ENCODE peak calls at places on chromosomes 1 and 21, in eight cellular contexts. X, A, P, D, Z, Y, M and T are unnamed samples. For H3K4me1, the result is how much of the 10 kb centered on the place peaks cover.

GRCh38 chr1:174984952-174985351 is 14.8 kb upstream of the CACYBP start:
- DNase-seq in M (no peak), Z (no peak), P (no peak), Y (no peak), A (no peak), D (no peak), X (no peak), T (no peak)

GRCh38 chr1:109025691-109026090 is 16.2 kb downstream of the WDR47 start:
- DNase-seq in A (no peak), M (no peak), P (peak), Y (no peak), Z (no peak), X (no peak), D (no peak), T (no peak)

GRCh38 chr1:98903261-98903660 is 101.4 kb downstream of the PLPPR5 start:
- DNase-seq in M (no peak), Z (no peak), P (peak), Y (no peak), D (no peak), A (no peak), X (no peak), T (no peak)

GRCh38 chr1:25128168-25128621 is 104.1 kb downstream of the SYF2 start:
- DNase-seq in Y (no peak), D (no peak), X (no peak), Z (no peak), A (no peak), M (no peak), P (no peak), T (no peak)

GRCh38 chr1:151192047-151192446 is 2.0 kb upstream of the VPS72 start:
- DNase-seq in A (no peak), Z (no peak), X (no peak), D (no peak), Y (no peak), P (no peak), M (no peak), T (no peak)

GRCh38 chr1:110582378-110582777 is 23.8 kb downstream of the KCNA2 start:
- DNase-seq in P (no peak), M (no peak), X (no peak), D (no peak), Y (no peak), Z (no peak), A (no peak), T (peak)

GRCh38 chr1:174244017-174244416 is 84.7 kb downstream of the RABGAP1L start:
- DNase-seq in D (no peak), Z (no peak), A (no peak), Y (no peak), M (no peak), X (no peak), P (no peak), T (no peak)

GRCh38 chr21:45876381-45877159 is 105.0 kb upstream of the COL6A1 start:
- DNase-seq in P (no peak), Y (no peak), X (no peak), M (no peak), Z (no peak), A (no peak), D (peak), T (no peak)

GRCh38 chr1:154176341-154176740 is 15.6 kb downstream of the TPM3 start:
- DNase-seq in D (no peak), M (peak), A (no peak), X (no peak), Y (no peak), P (peak), Z (no peak), T (no peak)

GRCh38 chr1:3778590-3779264 is 6.2 kb downstream of the SMIM1 start:
- DNase-seq in D (no peak), A (no peak), X (no peak), Y (no peak), P (no peak), Z (no peak), M (no peak), T (no peak)

GRCh38 chr1:176555911-176556687 is 93.1 kb downstream of the PAPPA2 start:
- DNase-seq in A (no peak), D (no peak), X (no peak), P (no peak), Y (no peak), Z (no peak), M (no peak), T (no peak)

GRCh38 chr1:229848762-229849677 is 218.0 kb upstream of the GALNT2 start:
- DNase-seq in P (peak), A (peak), Y (peak), Z (peak), D (peak), X (peak), M (peak), T (peak)

GRCh38 chr1:77687519-77687906 is 5.1 kb upstream of the ZZZ3 start:
- DNase-seq in M (peak), A (no peak), Z (no peak), D (no peak), X (no peak), Y (peak), P (peak), T (no peak)

GRCh38 chr21:42631142-42631541 is 22.3 kb upstream of the PDE9A start:
- DNase-seq in X (no peak), P (no peak), M (no peak), A (no peak), D (no peak), Y (no peak), Z (no peak), T (no peak)

GRCh38 chr21:33640697-33641338 is 723 bp downstream of the CRYZL1 start:
- DNase-seq in D (peak), M (peak), A (peak), Y (peak), P (peak), Z (peak), X (no peak), T (peak)

GRCh38 chr1:205920159-205920558 is 23.1 kb downstream of the SLC26A9 start:
- DNase-seq in M (no peak), D (no peak), X (no peak), P (peak), A (no peak), Z (no peak), Y (no peak), T (no peak)

GRCh38 chr1:201999625-202000238 is 10.7 kb upstream of the ELF3 start:
- DNase-seq in A (peak), Y (peak), P (peak), X (no peak), Z (peak), M (peak), D (peak), T (peak)

GRCh38 chr1:27397106-27397505 is 4.7 kb downstream of the GPR3 start:
- DNase-seq in X (no peak), D (no peak), M (no peak), Y (peak), P (no peak), Z (no peak), A (no peak), T (no peak)

GRCh38 chr21:45070970-45071369 is 3.4 kb upstream of the ADARB1 start:
- DNase-seq in M (no peak), X (no peak), D (no peak), A (no peak), Z (no peak), P (no peak), Y (no peak), T (no peak)

DNA sequence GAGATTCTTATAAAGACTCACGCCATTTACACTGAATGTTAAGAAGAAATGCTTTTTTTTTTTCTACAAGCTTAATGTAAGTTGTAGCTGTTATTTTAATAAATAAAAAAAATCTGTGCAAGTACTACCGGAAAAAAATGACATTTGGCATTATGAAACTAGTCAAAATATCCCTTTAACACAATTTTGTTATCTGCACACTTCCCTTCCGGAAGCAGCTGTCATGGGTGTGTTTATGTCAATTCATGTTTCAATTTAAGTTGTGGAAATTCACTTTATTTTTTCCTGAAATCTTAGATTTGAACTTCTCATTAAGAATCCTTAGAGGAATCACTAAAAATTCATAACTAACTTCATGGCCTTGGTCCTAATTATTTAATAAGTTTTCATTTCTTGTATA is 308.1 kb downstream of the KCTD3 start:
- DNase-seq in A (no peak), X (no peak), Z (peak), P (no peak), D (no peak), Y (no peak), M (no peak), T (no peak)
- H3K4me1 ChIP-seq in A (under half), X (under half), Z (under half), P (under half), D (under half), Y (under half), M (under half), T (under half)

GRCh38 chr21:39004776-39005605 is 178.3 kb downstream of the PSMG1 start:
- DNase-seq in Y (no peak), A (peak), X (no peak), Z (no peak), M (peak), D (peak), P (peak), T (no peak)
- H2AFZ ChIP-seq in Y (no peak), A (peak), X (no peak), Z (no peak), M (no peak), D (no peak), P (no peak), T (no peak)

GRCh38 chr1:7113136-7113535 is 327.9 kb downstream of the CAMTA1 start:
- DNase-seq in Y (no peak), A (no peak), Z (no peak), D (no peak), M (no peak), P (no peak), X (no peak), T (no peak)
- H3K27ac ChIP-seq in Y (no peak), A (no peak), Z (no peak), D (no peak), M (no peak), P (no peak), X (no peak), T (no peak)

DNA sequence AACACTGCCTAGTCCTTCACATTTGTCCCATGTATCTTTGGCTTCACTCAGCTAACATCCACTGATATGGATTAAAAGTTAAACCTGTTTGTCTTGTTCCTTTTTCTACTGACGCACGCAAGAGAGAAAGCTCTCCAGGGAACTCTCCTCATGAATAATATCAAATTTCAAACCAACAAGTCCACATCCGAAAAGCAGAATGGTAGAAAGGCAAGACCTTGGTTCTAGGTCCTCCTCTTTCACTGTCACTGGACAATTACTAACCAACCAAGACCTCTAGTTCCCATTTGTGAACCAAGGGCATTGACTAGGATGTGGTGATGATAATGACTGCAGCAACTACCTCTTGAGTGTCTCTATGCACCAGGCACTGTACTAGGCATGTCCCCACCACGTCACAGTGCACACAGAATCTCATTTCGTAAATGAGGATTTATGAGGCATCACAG is 8.4 kb downstream of the PLPP3 start:
- DNase-seq in Z (no peak), D (no peak), Y (no peak), A (no peak), M (no peak), X (peak), P (no peak), T (no peak)
- H3K4me1 ChIP-seq in Z (under half), D (under half), Y (half or more), A (under half), M (half or more), X (half or more), P (under half), T (under half)

GRCh38 chr21:36388835-36389234 is 3.6 kb downstream of the CHAF1B start:
- DNase-seq in Z (no peak), Y (peak), M (peak), A (no peak), D (peak), P (peak), X (no peak), T (no peak)
- H2AFZ ChIP-seq in Z (no peak), Y (no peak), M (no peak), A (no peak), D (no peak), P (peak), X (no peak), T (no peak)

GRCh38 chr1:152325111-152325510 is at the start of gene FLG:
- DNase-seq in D (no peak), X (no peak), M (no peak), Y (no peak), A (no peak), Z (no peak), P (no peak), T (no peak)

DNA sequence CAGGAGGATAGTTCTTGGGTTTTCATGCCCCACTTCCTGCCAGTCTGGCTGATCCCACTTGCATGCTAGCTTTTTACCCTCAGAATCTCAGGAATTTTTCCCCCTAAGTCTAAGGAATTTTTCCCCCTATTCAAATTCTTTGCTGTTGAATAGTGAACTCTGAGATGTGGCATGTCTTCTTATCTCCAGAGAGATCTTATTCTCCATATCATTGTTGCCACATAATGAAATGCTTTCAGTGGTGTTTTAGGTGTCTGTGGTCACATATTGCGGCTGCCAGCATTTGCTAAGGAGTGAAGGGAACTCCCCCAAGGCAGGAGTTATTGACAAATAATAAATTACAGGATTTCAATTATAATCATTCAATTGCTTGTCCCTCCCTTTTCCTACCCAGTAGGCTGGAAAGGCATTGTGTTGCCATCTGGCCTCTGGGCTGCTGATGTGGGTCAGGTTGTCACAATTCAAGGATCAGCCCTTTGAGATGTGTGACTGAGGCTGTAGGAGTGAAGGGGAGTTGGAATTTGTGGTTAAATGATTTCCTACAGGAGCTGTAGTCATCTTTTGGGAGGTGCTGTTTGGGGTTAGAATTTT is 3.9 kb upstream of the FLG start:
- DNase-seq in P (peak), M (no peak), D (no peak), A (no peak), Y (peak), X (no peak), Z (no peak), T (no peak)
- H3K27ac ChIP-seq in P (no peak), M (no peak), D (no peak), A (no peak), Y (no peak), X (no peak), Z (no peak), T (no peak)